ENCODE peak calls at places on chromosomes 5 and 9, in five cellular contexts. A is ovary, T is upper lobe of left lung, D is K562, X is IMR-90. O is an unnamed sample.

GRCh38 chr5:160271396-160271795 is 41.0 kb downstream of the CCNJL start:
- DNase-seq in X (no peak), T (peak; percentile 74), A (no peak), D (no peak), O (no peak)

GRCh38 chr5:40389591-40389990 is 290.1 kb upstream of the PTGER4 start:
- DNase-seq in A (no peak), D (no peak), X (peak; percentile 48), T (no peak), O (no peak)

GRCh38 chr9:84393266-84393905 is 52.8 kb upstream of the SLC28A3 start:
- DNase-seq in X (no peak), A (no peak), T (no peak), D (no peak), O (no peak)

GRCh38 chr9:71690058-71690691 is 78.1 kb downstream of the CEMIP2 start:
- DNase-seq in X (peak; percentile 53), T (no peak), D (no peak), A (no peak), O (no peak)

GRCh38 chr9:36854034-36854433 is 180.0 kb downstream of the PAX5 start:
- DNase-seq in T (no peak), D (no peak), X (no peak), A (no peak), O (no peak)

GRCh38 chr9:89953824-89954223 is 349.0 kb downstream of the GADD45G start:
- DNase-seq in T (no peak), A (no peak), D (no peak), X (no peak), O (no peak)

GRCh38 chr5:74312746-74313145 is 327.8 kb downstream of the ENC1 start:
- DNase-seq in A (no peak), T (no peak), X (peak; percentile 63), D (no peak), O (no peak)

GRCh38 chr5:124560370-124560769 is 186.1 kb downstream of the ZNF608 start:
- DNase-seq in T (no peak), D (no peak), X (no peak), A (no peak), O (no peak)

GRCh38 chr9:131385296-131385695 is 8.6 kb upstream of the PRRC2B start:
- DNase-seq in D (no peak), T (no peak), X (no peak), A (no peak), O (no peak)

GRCh38 chr5:15933481-15934207 is 245.9 kb downstream of the MARCHF11 start:
- DNase-seq in D (no peak), T (peak; percentile 32), A (no peak), X (no peak), O (no peak)

GRCh38 chr5:153212471-153212870 is 278.0 kb upstream of the GRIA1 start:
- DNase-seq in X (no peak), D (no peak), A (no peak), T (no peak), O (no peak)

GRCh38 chr9:86946712-86947145 is 577 bp downstream of the GAS1 start:
- DNase-seq in T (peak; percentile 26), A (peak; percentile 55), D (peak; percentile 6), X (no peak), O (peak; percentile 85)

GRCh38 chr5:113615708-113616107 is 102.2 kb downstream of the YTHDC2 start:
- DNase-seq in T (no peak), X (peak; percentile 60), D (no peak), A (peak; percentile 42), O (no peak)

GRCh38 chr5:110663525-110663924 is 62.9 kb downstream of the TMEM232 start:
- DNase-seq in A (no peak), T (no peak), X (no peak), D (no peak), O (no peak)

GRCh38 chr5:93512799-93513198 is 68.2 kb downstream of the NR2F1-AS1 start:
- DNase-seq in X (peak; percentile 95), D (no peak), A (no peak), T (no peak), O (no peak)

GRCh38 chr9:127541865-127542264 is 70.2 kb upstream of the STXBP1 start:
- DNase-seq in T (peak; percentile 76), X (no peak), D (no peak), A (peak; percentile 58), O (peak; percentile 82)

GRCh38 chr5:56698463-56699381 is 116.6 kb upstream of the MAP3K1 start:
- DNase-seq in D (no peak), X (no peak), A (no peak), T (no peak), O (no peak)

GRCh38 chr5:26487553-26487952 is 550.8 kb downstream of the CDH9 start:
- DNase-seq in X (no peak), A (no peak), D (no peak), T (no peak), O (no peak)

GRCh38 chr5:169944922-169945675 is 35.2 kb downstream of the INSYN2B start:
- DNase-seq in A (no peak), X (peak; percentile 21), T (no peak), D (peak; percentile 13), O (no peak)

GRCh38 chr5:111068208-111068607 is 3.3 kb upstream of the TSLP start:
- DNase-seq in T (no peak), X (peak; percentile 64), A (no peak), D (no peak), O (no peak)

GRCh38 chr5:71937906-71938698 is 169.2 kb upstream of the MAP1B start:
- DNase-seq in X (no peak), D (no peak), T (no peak), A (no peak), O (no peak)

GRCh38 chr5:92927291-92927778 is 653.7 kb downstream of the NR2F1-AS1 start:
- DNase-seq in A (no peak), D (no peak), T (no peak), X (no peak), O (no peak)

GRCh38 chr9:126327016-126327749 is 554 bp downstream of the MVB12B start:
- DNase-seq in X (no peak), A (no peak), T (peak; percentile 36), D (no peak), O (no peak)

GRCh38 chr9:27528278-27528885 is 1.2 kb downstream of the MOB3B start:
- DNase-seq in T (peak; percentile 81), D (peak; percentile 43), X (peak; percentile 21), A (peak; percentile 88), O (peak; percentile 94)

GRCh38 chr5:179414459-179415215 is 69.4 kb upstream of the ADAMTS2 start:
- DNase-seq in T (no peak), D (no peak), A (no peak), X (no peak), O (no peak)

GRCh38 chr5:95609711-95610110 is 10.2 kb upstream of the GPR150 start:
- DNase-seq in T (no peak), A (no peak), D (no peak), X (peak; percentile 27), O (no peak)

GRCh38 chr5:95836544-95836943 is 14.0 kb upstream of the GLRX start:
- DNase-seq in A (no peak), T (no peak), X (no peak), D (no peak), O (no peak)

GRCh38 chr9:79134654-79135053 is 437.1 kb upstream of the TLE4 start:
- DNase-seq in A (no peak), D (no peak), T (no peak), X (peak; percentile 12), O (no peak)

GRCh38 chr5:168874713-168875380 is 295.7 kb upstream of the PANK3 start:
- DNase-seq in X (peak; percentile 5), D (peak; percentile 20), A (no peak), T (no peak), O (no peak)

GRCh38 chr5:143201589-143201988 is 201.9 kb downstream of the NR3C1 start:
- DNase-seq in T (no peak), A (no peak), D (no peak), X (peak; percentile 75), O (no peak)

GRCh38 chr9:109422641-109423040 is 75.5 kb downstream of the PTPN3 start:
- DNase-seq in D (peak; percentile 22), A (no peak), X (no peak), T (no peak), O (no peak)

GRCh38 chr9:101880846-101881245 is 142.4 kb upstream of the GRIN3A start:
- DNase-seq in X (no peak), T (no peak), D (no peak), A (no peak), O (no peak)

GRCh38 chr9:130268521-130269131 is 3.1 kb downstream of the HMCN2 start:
- DNase-seq in D (no peak), A (no peak), X (no peak), T (no peak), O (peak; percentile 86)

GRCh38 chr9:133417541-133418461 is at the start of gene REXO4:
- DNase-seq in T (peak; percentile 77), X (peak; percentile 85), D (peak; percentile 84), A (peak; percentile 79), O (peak; percentile 90)
- TF ChIP-seq POLR2A in T (no peak), X (peak; percentile 48), D (peak; percentile 82), A (peak; percentile 44), O (no peak)

DNA sequence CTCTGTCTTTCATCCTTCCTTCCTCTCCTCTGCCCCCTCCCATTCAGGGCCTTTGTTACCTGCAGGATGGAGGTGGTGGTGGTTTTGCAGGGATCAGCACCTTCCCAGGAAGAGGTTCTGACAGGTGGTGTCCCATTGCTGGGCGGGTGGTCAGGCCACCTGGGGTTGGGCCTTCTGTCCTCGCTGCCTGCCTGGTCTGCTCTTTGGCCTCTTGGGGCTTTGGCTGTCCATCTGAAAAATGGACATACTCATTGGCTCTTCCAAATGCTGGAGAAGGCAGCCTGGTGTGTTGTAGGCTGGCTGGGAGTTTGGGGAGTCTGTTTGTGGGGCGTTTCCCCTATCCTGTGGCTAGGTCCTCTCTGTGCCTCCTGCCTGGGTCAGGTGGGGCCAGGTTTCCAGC is 4.3 kb downstream of the RXRA start:
- DNase-seq in X (no peak), A (no peak), D (no peak), T (no peak), O (no peak)
- TF ChIP-seq POLR2A in X (no peak), A (no peak), D (no peak), T (no peak), O (no peak)

GRCh38 chr5:79514391-79515105 is 614 bp upstream of the HOMER1 start:
- DNase-seq in T (peak; percentile 89), D (peak; percentile 92), A (peak; percentile 95), X (peak; percentile 94), O (peak; percentile 97)
- TF ChIP-seq POLR2A in T (peak; percentile 64), D (peak; percentile 90), A (peak; percentile 88), X (peak; percentile 92), O (peak; percentile 77)

DNA sequence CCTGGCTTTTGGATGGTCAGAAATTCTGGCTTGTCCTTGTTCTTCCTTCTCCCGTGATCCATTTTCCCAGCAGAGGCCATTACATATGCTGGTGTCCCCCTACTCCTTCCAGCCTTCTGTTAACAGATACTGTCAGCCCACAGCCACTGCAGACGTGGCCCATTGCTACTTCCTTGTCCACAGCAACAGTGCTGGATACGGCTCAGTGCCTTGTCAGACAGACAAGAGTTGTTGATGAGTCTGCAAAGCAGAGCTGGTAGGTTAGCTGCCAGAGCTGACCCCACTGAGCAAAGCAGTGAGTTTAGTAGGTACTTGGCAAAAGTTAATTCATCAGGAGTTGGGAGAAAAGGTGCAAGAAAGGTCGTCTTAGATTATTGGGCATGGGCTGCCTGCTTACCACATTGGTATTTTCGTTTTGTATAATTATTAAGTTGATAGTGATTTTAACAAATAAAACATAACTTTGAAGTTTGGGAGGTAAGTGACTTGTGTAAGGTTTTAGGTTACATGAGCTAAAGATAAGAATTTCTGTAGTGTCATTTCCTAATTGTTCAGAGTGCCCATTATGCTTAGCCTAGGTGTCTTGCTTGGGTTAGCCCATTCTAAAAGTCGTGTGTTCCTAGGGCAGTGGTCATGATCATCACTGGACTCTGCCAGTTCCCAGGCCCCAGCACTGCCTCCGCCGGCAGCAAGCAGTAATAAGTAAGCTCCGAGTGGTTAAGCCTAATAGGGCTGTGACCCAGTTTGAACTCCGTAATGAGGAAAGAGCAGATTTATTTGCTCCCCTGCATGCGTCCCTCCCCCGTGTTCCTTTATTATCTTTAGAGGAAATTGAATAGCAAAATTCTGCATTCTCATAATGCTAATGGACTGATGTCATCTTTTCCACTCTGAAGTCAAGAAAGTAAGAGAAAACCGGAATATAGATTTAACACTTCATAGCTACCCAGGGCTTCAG is 292.0 kb downstream of the FANCC start:
- DNase-seq in A (peak; percentile 73), D (peak; percentile 21), T (peak; percentile 76), X (peak; percentile 94), O (peak; percentile 87)
- TF ChIP-seq POLR2A in A (no peak), D (no peak), T (no peak), X (peak; percentile 39), O (no peak)